ENCODE peak calls at places on chromosome X, in six cellular contexts. I, T, C, W, M and N are unnamed samples.

GRCh38 chrX:130772313-130773140 is 130.5 kb downstream of the ENOX2 start:
- DNase-seq in I (no peak), T (no peak), C (no peak), W (no peak), M (no peak), N (no peak)

GRCh38 chrX:47556045-47556623 is 4.9 kb upstream of the ARAF start:
- DNase-seq in I (peak), T (peak), C (peak), W (peak), M (peak), N (peak)

GRCh38 chrX:139831689-139832456 is 101.0 kb downstream of the ATP11C start:
- DNase-seq in I (no peak), T (no peak), C (no peak), W (no peak), M (no peak), N (no peak)

GRCh38 chrX:3346436-3347329 is at the start of gene MXRA5:
- DNase-seq in I (no peak), T (no peak), C (no peak), W (no peak), M (peak), N (no peak)

GRCh38 chrX:15515931-15516330 is 15.3 kb downstream of the BMX start:
- DNase-seq in I (no peak), T (peak), C (no peak), W (no peak), M (no peak), N (no peak)

GRCh38 chrX:45191383-45191782 is 9.3 kb downstream of the DIPK2B start:
- DNase-seq in I (no peak), T (no peak), C (no peak), W (no peak), M (no peak), N (no peak)

GRCh38 chrX:129961180-129962083 is 21.0 kb upstream of the BCORL1 start:
- DNase-seq in I (peak), T (peak), C (peak), W (peak), M (peak), N (peak)

GRCh38 chrX:130108647-130109428 is 1.5 kb downstream of the ELF4 start:
- DNase-seq in I (no peak), T (peak), C (peak), W (no peak), M (no peak), N (peak)

GRCh38 chrX:46573331-46573895 is at the start of gene CHST7:
- DNase-seq in I (no peak), T (no peak), C (peak), W (peak), M (no peak), N (no peak)

GRCh38 chrX:16445166-16445752 is 204.7 kb upstream of the S100G start:
- DNase-seq in I (no peak), T (peak), C (peak), W (no peak), M (no peak), N (peak)

GRCh38 chrX:45323387-45323786 is 122.7 kb upstream of the DIPK2B start:
- DNase-seq in I (no peak), T (no peak), C (no peak), W (no peak), M (no peak), N (no peak)

GRCh38 chrX:96982159-96982558 is 98.5 kb downstream of the RPA4 start:
- DNase-seq in I (no peak), T (no peak), C (no peak), W (no peak), M (no peak), N (no peak)

GRCh38 chrX:29560065-29560464 is 655.3 kb upstream of the MAGEB2 start:
- DNase-seq in I (no peak), T (no peak), C (no peak), W (no peak), M (no peak), N (no peak)

GRCh38 chrX:85928606-85929005 is 118.8 kb downstream of the CHM start:
- DNase-seq in I (no peak), T (no peak), C (no peak), W (no peak), M (no peak), N (no peak)

GRCh38 chrX:48451708-48452107 is 18.4 kb downstream of the SLC38A5 start:
- DNase-seq in I (no peak), T (no peak), C (no peak), W (no peak), M (no peak), N (no peak)

GRCh38 chrX:154010330-154011087 is 9.2 kb downstream of the IRAK1 start:
- DNase-seq in I (no peak), T (no peak), C (no peak), W (no peak), M (no peak), N (no peak)

GRCh38 chrX:15663439-15663838 is 1.2 kb downstream of the CLTRN start:
- DNase-seq in I (no peak), T (no peak), C (no peak), W (no peak), M (no peak), N (no peak)

GRCh38 chrX:116276191-116276700 is 105.7 kb downstream of the AGTR2 start:
- DNase-seq in I (no peak), T (no peak), C (no peak), W (no peak), M (no peak), N (no peak)

GRCh38 chrX:17719651-17720050 is 17.6 kb upstream of the SCML1 start:
- DNase-seq in I (no peak), T (no peak), C (no peak), W (no peak), M (no peak), N (no peak)

GRCh38 chrX:132407704-132408103 is 81.1 kb downstream of the MBNL3 start:
- DNase-seq in I (no peak), T (no peak), C (no peak), W (no peak), M (no peak), N (no peak)

GRCh38 chrX:148270499-148270898 is 229.9 kb upstream of the AFF2 start:
- DNase-seq in I (no peak), T (no peak), C (no peak), W (no peak), M (no peak), N (no peak)

GRCh38 chrX:38610839-38611238 is 49.5 kb downstream of the TSPAN7 start:
- DNase-seq in I (no peak), T (no peak), C (no peak), W (no peak), M (no peak), N (no peak)

GRCh38 chrX:130084651-130085237 is 25.6 kb downstream of the ELF4 start:
- DNase-seq in I (no peak), T (no peak), C (no peak), W (no peak), M (no peak), N (no peak)

GRCh38 chrX:99301990-99302389 is 1108.1 kb downstream of the PCDH19 start:
- DNase-seq in I (no peak), T (no peak), C (no peak), W (no peak), M (no peak), N (no peak)

GRCh38 chrX:148354906-148355305 is 145.5 kb upstream of the AFF2 start:
- DNase-seq in I (no peak), T (no peak), C (no peak), W (no peak), M (no peak), N (no peak)

GRCh38 chrX:14902536-14902935 is 29.3 kb downstream of the MOSPD2 start:
- DNase-seq in I (no peak), T (no peak), C (no peak), W (no peak), M (no peak), N (no peak)

GRCh38 chrX:39645059-39645895 is 452.5 kb downstream of the BCOR start:
- DNase-seq in I (no peak), T (peak), C (peak), W (peak), M (no peak), N (no peak)

GRCh38 chrX:20139966-20140365 is 1.7 kb downstream of the EIF1AX start:
- DNase-seq in I (no peak), T (no peak), C (no peak), W (no peak), M (no peak), N (no peak)

GRCh38 chrX:19593684-19594083 is 78.4 kb upstream of the MAP3K15 start:
- DNase-seq in I (no peak), T (peak), C (no peak), W (no peak), M (no peak), N (no peak)

GRCh38 chrX:64792598-64793337 is 183.5 kb downstream of the ZC4H2 start:
- DNase-seq in I (no peak), T (no peak), C (no peak), W (no peak), M (peak), N (no peak)

GRCh38 chrX:34655496-34656258 is 1.4 kb downstream of the TMEM47 start:
- DNase-seq in I (no peak), T (no peak), C (no peak), W (no peak), M (no peak), N (no peak)

GRCh38 chrX:37712458-37712857 is 26.9 kb downstream of the XK start:
- DNase-seq in I (no peak), T (no peak), C (no peak), W (no peak), M (no peak), N (no peak)

GRCh38 chrX:20244936-20245335 is 21.8 kb downstream of the RPS6KA3 start:
- DNase-seq in I (no peak), T (no peak), C (no peak), W (no peak), M (no peak), N (no peak)

GRCh38 chrX:137313627-137314026 is 252.3 kb upstream of the ZIC3 start:
- DNase-seq in I (no peak), T (no peak), C (no peak), W (no peak), M (no peak), N (no peak)

GRCh38 chrX:107769581-107770317 is 5.8 kb downstream of the TSC22D3 start:
- DNase-seq in I (no peak), T (no peak), C (no peak), W (no peak), M (no peak), N (no peak)

GRCh38 chrX:19752043-19752442 is 135.4 kb downstream of the SH3KBP1 start:
- DNase-seq in I (no peak), T (no peak), C (no peak), W (no peak), M (no peak), N (no peak)

GRCh38 chrX:126655061-126655460 is 102.4 kb upstream of the DCAF12L1 start:
- DNase-seq in I (no peak), T (no peak), C (no peak), W (no peak), M (no peak), N (no peak)

GRCh38 chrX:10677490-10677889 is 57.1 kb upstream of the MID1 start:
- DNase-seq in I (no peak), T (no peak), C (no peak), W (no peak), M (no peak), N (no peak)

GRCh38 chrX:12610079-12610478 is 181.1 kb upstream of the PRPS2 start:
- DNase-seq in I (no peak), T (no peak), C (no peak), W (no peak), M (no peak), N (no peak)

GRCh38 chrX:125475482-125475881 is 155.8 kb downstream of the TEX13C start:
- DNase-seq in I (no peak), T (no peak), C (no peak), W (no peak), M (no peak), N (no peak)
- TF ChIP-seq POLR2A in I (no peak), T (no peak), C (no peak), W (no peak), M (no peak), N (no peak)

DNA sequence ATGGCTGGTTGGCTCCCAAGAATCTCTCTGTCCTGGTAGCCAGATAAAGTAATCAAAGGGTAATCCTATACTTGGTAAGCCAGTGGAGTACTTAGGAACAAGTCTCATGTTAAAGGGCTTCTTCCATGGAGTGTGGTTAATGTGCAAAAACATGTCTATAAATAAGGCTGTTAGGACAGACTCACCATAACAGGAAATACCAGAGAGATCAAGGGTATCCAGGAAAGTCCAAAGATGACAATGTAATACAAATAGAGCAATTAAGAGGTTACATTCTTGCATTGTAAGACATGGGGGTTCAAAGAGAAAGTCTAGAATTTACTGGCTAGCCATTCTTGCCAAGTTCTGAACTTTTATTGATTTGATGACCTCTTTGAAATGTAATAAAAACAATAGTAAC is 61.9 kb upstream of the ZCCHC13 start:
- DNase-seq in I (no peak), T (no peak), C (no peak), W (no peak), M (no peak), N (no peak)
- TF ChIP-seq POLR2AphosphoS5 in I (no peak), T (no peak), C (no peak), W (no peak), M (no peak), N (no peak)

DNA sequence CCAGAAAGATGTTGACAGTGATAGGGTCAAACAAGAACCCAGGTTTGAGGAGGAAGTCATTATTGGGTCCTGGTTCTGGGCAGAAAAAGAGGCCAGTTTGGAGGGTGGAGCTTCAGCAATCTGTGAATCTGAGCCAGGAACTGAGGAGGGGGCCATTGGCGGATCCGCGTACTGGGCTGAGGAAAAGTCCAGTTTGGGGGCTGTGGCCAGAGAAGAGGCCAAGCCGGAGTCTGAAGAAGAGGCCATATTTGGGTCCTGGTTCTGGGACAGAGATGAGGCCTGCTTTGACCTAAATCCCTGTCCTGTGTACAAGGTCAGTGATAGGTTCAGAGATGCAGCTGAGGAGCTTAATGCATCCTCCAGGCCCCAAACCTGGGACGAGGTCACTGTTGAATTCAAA is 3.7 kb downstream of the GPRASP2 start:
- DNase-seq in I (no peak), T (no peak), C (no peak), W (no peak), M (no peak), N (no peak)
- TF ChIP-seq POLR2A in I (no peak), T (no peak), C (no peak), W (no peak), M (no peak), N (no peak)

DNA sequence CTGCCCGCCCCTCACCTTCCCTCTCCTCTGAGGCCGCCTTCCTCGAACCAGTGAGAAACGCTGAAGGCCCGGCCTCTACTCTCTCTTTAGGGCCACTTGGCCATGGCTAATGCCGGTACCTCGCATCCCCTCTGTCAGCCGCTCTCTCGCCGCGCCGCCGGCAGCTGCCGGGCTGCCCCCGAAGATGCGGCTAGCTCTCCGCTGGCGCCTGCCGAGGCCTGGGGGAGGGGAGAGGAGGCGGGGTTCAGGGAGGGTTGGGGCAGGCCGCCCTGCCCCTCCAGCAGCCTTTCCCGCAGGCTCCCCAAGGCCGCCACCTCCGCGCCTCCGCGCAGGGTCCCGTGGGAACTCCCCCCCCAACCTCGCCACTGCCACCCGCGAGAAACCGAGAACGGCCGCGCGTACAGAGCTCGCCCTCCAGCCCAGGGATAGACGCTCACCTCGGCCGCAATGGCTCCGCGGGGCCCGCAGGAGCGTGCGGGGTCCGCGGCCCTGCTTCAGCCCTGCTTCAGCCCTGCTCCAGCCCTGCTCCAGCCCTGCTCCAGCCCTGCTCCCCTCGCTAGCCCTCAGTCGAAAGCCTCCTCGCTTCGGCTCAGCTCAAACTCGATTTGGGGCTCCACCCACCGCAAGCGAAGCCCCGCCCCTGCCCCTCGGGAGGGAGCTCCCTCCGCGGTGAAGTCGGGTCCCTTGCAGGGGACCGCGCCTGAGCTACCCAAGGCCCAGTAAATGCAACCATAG is at the start of gene HUWE1:
- DNase-seq in I (peak), T (peak), C (peak), W (peak), M (peak), N (peak)
- TF ChIP-seq POLR2AphosphoS5 in I (no peak), T (peak), C (peak), W (no peak), M (peak), N (peak)

GRCh38 chrX:127877358-127877757 is 174.8 kb downstream of the ACTRT1 start:
- DNase-seq in I (no peak), T (no peak), C (no peak), W (no peak), M (no peak), N (no peak)
- TF ChIP-seq POLR2A in I (no peak), T (no peak), C (no peak), W (no peak), M (no peak), N (no peak)

DNA sequence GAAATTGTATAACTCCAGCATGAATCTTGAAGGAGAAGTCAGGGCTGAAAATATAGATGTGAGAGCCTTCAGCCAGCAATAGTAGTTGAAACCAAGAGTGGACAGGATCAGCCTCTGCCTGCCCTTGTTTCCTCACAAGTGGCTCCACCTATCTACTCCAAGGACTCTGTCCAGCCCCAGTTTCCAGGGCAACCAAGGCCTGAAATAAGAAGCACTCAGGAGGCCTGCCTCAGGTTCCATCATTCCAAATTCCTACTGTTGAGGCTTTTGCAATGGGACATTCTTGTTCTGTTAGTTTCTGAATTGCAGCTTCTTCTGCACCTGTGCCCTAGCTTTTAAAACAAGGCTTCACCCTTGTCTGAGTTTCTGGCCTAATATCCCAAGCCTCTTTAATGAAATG is 41.6 kb downstream of the TRPC5OS start:
- DNase-seq in I (no peak), T (no peak), C (no peak), W (no peak), M (no peak), N (no peak)
- TF ChIP-seq POLR2AphosphoS5 in I (no peak), T (no peak), C (no peak), W (no peak), M (no peak), N (no peak)

DNA sequence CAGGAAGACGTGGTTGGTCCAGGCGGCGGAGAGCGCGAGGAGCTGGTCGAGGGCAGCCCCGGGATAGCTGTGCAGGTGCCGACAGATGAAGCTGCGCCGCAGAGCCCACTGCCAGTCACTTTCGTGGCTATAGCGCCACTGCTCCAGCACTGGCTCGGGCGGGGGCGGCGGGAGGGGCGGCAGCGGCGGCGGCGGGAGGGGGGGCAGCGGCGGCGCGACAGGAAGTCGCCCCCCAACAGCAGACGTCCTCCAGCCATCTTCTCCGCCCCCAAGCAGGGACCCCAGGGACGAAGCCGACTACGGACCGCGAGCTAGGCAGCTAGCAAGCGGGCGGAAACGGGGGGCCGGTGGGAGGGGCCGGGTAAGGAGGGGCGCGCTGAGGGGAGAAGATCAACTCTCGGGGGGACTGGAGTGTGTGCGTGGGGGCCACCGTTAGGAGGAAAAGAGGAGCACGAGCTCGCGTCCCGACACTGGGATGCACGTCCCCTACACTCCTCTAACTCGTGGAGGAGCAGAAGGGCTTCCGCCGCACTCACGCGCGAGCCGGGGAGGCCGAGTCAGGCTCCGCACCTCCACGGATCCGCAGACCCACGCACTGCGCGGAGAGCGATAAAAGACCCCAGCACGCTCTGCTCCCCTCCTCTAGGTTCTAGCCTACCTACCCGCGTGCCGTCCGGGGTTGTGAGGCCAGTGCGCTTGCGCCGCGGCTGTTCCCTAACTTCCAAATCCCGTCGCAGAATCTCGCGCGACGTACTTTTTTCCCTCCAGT is at the start of gene NKRF:
- DNase-seq in I (peak), T (peak), C (peak), W (peak), M (peak), N (peak)
- TF ChIP-seq POLR2A in I (peak), T (peak), C (peak), W (no peak), M (peak), N (peak)